ENCODE peak calls at places on chromosome 5, in ten cellular contexts. A, U, P, B, V, X, L, Q, W and I are unnamed samples.

GRCh38 chr5:9898319-9898718 is 268.2 kb upstream of the TAS2R1 start:
- DNase-seq in L (no peak), V (peak), A (no peak), X (no peak), Q (no peak), U (peak), W (peak), P (peak), B (peak), I (peak)

GRCh38 chr5:95858023-95858461 is 35.5 kb upstream of the GLRX start:
- DNase-seq in P (peak), A (no peak), W (no peak), L (peak), V (no peak), B (peak), X (no peak), Q (no peak), U (no peak), I (no peak)

GRCh38 chr5:140351609-140352334 is 5.4 kb upstream of the HBEGF start:
- DNase-seq in U (peak), X (peak), L (peak), Q (no peak), W (peak), P (peak), V (peak), A (peak), B (peak), I (peak)

GRCh38 chr5:96120120-96120519 is 158.5 kb upstream of the ELL2 start:
- DNase-seq in Q (no peak), P (no peak), L (no peak), A (no peak), U (no peak), X (no peak), V (no peak), W (no peak), B (no peak), I (no peak)

GRCh38 chr5:113112435-113112834 is 135.8 kb downstream of the DCP2 start:
- DNase-seq in V (no peak), L (peak), B (no peak), U (no peak), A (no peak), X (no peak), P (peak), Q (no peak), W (no peak), I (no peak)

GRCh38 chr5:136036991-136037705 is 8.4 kb downstream of the TGFBI start:
- DNase-seq in P (peak), A (peak), B (peak), U (no peak), X (no peak), W (peak), V (no peak), L (peak), Q (no peak), I (no peak)

GRCh38 chr5:104909803-104910202 is 1347.2 kb upstream of the NUDT12 start:
- DNase-seq in U (no peak), B (no peak), A (no peak), V (no peak), L (no peak), P (no peak), X (no peak), Q (no peak), W (no peak), I (no peak)

GRCh38 chr5:148963679-148964078 is 99.2 kb downstream of the SH3TC2 start:
- DNase-seq in P (no peak), Q (no peak), V (no peak), L (no peak), B (peak), A (no peak), U (no peak), W (no peak), X (no peak), I (no peak)

GRCh38 chr5:35458824-35459207 is 158.8 kb upstream of the SPEF2 start:
- DNase-seq in P (no peak), Q (peak), X (no peak), W (peak), B (no peak), A (peak), V (peak), U (no peak), L (no peak), I (no peak)

GRCh38 chr5:78753093-78753531 is 104.5 kb upstream of the LHFPL2 start:
- DNase-seq in V (no peak), W (no peak), U (no peak), X (no peak), B (no peak), Q (no peak), L (no peak), A (no peak), P (peak), I (no peak)

GRCh38 chr5:141513021-141513626 is 24.2 kb downstream of the PCDHGC5 start:
- DNase-seq in B (peak), P (peak), X (no peak), L (peak), Q (no peak), U (no peak), A (no peak), V (peak), W (no peak), I (no peak)

GRCh38 chr5:177603631-177604030 is 3.7 kb downstream of the B4GALT7 start:
- DNase-seq in B (no peak), X (no peak), P (no peak), W (no peak), V (no peak), A (no peak), Q (no peak), L (no peak), U (no peak), I (no peak)

GRCh38 chr5:177602458-177602830 is 2.5 kb downstream of the B4GALT7 start:
- DNase-seq in P (no peak), B (no peak), A (no peak), X (no peak), W (no peak), U (no peak), V (no peak), Q (no peak), L (no peak), I (no peak)

GRCh38 chr5:177601126-177601525 is 1.2 kb downstream of the B4GALT7 start:
- DNase-seq in Q (no peak), L (no peak), P (no peak), X (no peak), B (no peak), V (no peak), U (no peak), A (no peak), W (no peak), I (no peak)

GRCh38 chr5:177600458-177601018 is 606 bp downstream of the B4GALT7 start:
- DNase-seq in U (no peak), W (no peak), L (peak), P (peak), V (peak), A (no peak), X (no peak), Q (no peak), B (no peak), I (no peak)

DNA sequence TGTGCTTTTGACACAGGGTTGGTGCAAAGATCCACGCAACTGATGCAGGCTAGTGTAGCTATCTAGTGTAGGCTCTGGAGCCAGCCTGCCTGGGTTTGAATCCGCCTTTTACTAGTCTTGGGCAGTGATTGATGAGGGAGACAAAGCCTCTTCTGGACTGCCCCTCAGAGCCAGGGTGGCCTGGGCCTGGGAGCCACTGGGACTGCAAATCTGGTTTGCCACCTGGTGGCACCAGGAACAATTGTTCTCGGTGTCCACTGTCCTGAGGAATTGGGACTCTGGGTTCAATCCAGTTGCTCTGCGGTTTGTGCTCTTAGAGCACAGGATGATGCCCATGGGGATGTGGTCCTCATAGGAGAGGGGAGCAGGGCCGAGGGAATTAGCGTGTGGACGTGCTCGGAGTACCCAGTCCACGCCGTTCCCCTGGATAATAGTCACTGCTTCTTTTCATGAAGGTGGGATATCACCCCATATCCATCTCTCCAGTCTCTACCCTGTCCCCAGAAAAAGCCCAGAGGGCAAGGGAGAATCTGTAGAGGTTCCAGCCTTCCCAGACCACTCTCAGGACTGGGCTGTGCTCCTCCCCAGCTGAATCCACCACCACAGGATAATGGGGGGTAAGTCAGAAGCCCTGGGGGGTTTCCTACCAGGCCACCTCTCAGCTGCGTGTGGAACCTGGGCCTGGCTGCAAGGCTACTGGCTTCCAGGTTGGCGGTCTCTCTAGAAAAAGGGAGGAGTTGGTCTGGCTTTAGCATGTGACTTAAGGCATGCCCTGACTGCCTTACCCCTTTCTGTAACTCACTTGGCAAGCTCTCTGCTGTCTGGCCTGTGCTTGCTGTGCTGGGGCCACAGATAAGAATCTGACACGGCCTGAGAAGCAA is 1.9 kb downstream of the B4GALT7 start:
- DNase-seq in A (no peak), U (peak), W (no peak), P (no peak), V (no peak), B (no peak), L (no peak), Q (peak), X (no peak), I (no peak)
- TF ChIP-seq POLR2A in A (no peak), U (no peak), W (no peak), P (no peak), V (no peak), B (no peak), L (no peak), Q (no peak), X (no peak), I (no peak)

GRCh38 chr5:11298877-11299276 is 537.8 kb upstream of the DAP start:
- DNase-seq in A (no peak), B (no peak), L (no peak), V (no peak), X (no peak), Q (no peak), U (no peak), P (no peak), W (no peak), I (no peak)
- TF ChIP-seq POLR2A in A (no peak), B (no peak), L (no peak), V (no peak), X (no peak), Q (no peak), U (no peak), P (no peak), W (no peak), I (no peak)

GRCh38 chr5:159911349-159911748 is 4.9 kb upstream of the ADRA1B start:
- DNase-seq in X (no peak), U (peak), P (no peak), Q (no peak), W (no peak), B (no peak), V (no peak), L (no peak), A (no peak), I (no peak)
- TF ChIP-seq POLR2A in X (no peak), U (no peak), P (no peak), Q (no peak), W (no peak), B (no peak), V (no peak), L (no peak), A (no peak), I (no peak)

DNA sequence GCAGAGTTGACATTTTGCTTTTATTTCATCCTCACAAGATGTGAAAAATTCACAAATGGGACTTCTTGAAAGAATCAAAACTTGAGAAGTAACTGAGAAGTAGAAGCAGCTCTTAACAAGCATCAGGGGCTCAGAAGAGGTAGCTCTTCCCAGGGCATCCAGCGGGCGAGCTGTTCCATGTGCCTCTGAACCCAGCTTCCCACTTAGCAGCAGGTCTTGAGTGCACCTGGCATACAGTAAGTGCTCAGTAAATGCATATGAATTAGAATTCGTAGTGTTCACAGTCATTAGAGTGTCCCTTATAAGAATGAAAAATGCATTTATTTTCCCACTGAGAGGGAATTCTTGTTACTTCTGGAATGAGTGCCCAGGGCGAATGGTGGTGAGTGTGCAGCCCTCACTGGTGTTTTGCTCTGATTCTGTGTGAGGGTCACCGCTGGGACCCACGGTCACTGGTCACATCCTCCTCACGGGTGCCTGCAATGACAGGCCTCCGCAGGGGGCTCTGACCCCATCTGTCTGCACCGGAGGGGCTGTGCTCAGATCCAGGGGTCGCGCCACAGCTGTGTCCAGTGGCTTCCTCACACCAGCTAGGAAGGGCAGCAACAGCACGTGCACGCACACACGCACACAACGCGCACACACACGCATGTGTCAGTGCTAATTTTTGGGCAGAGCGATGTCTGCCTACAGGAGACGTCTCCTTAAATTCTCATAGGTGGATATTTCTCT is 26.9 kb downstream of the EXOC3 start:
- DNase-seq in V (no peak), L (no peak), X (no peak), A (no peak), Q (no peak), P (no peak), W (peak), U (no peak), B (no peak), I (no peak)
- TF ChIP-seq POLR2A in V (no peak), L (no peak), X (peak), A (no peak), Q (no peak), P (no peak), W (no peak), U (no peak), B (no peak), I (no peak)

DNA sequence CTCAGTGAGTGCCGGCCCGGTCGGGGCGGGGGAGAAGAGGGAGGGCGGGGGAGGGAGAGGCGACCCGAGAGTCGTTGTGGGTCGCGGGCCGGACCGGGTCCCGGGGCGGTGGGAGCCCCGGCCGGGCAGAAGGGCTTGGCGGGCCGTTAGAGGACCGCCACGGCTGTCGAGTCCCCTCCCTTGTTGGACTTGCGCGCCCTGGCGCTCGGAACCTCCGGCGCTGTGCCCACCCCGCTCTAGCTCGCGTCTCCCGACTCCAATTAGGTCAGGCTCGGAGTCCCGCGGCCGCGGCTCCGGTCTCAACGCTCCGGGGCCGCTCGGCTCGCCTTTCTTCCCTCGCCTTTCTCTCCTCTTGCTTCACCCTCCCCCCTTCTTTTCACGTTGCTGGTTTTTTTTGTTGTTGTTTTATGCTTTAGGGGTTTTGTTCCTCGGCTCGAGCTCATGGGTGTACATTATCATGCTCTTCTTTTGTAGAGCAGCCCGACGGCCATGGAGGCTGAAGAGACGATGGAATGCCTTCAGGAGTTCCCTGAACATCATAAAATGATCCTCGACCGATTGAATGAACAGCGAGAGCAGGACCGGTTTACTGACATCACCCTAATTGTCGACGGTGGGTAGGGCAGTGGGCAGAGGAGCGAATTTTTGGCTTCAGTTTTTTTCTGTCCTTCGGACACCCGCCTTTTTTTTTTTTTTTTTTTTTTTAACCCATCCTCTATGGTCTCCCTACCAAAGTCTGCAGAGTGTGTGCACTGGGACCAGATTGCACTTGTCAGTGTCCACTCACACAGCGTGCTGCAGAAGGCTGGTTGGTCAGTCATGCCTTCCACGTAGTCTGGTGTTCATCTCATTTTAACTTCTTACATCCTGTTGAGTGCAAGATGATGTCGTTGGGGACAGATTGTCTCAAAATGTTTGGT is 1.1 kb downstream of the ZNF131 start:
- DNase-seq in L (peak), U (peak), A (peak), B (peak), V (peak), Q (no peak), P (peak), X (no peak), W (peak), I (no peak)
- TF ChIP-seq POLR2A in L (no peak), U (peak), A (peak), B (peak), V (peak), Q (peak), P (peak), X (no peak), W (peak), I (no peak)